ENCODE peak calls at places on chromosomes 12 and 14, in four cellular contexts. W is GM12878, U is IMR-90, A is K562. L is an unnamed sample.

GRCh38 chr14:88765130-88765529 is 27.6 kb downstream of the EML5 start:
- DNase-seq in W (no peak), U (peak; percentile 82), A (no peak), L (no peak)

GRCh38 chr12:26275313-26276257 is 80.2 kb downstream of the SSPN start:
- DNase-seq in A (no peak), U (no peak), W (no peak), L (no peak)

GRCh38 chr12:65670775-65671174 is 153.5 kb upstream of the HMGA2 start:
- DNase-seq in U (peak; percentile 65), W (no peak), A (no peak), L (no peak)

GRCh38 chr12:25852792-25853191 is 105.7 kb upstream of the RASSF8 start:
- DNase-seq in A (no peak), U (peak; percentile 95), W (no peak), L (no peak)

GRCh38 chr14:28264306-28264705 is 502.3 kb upstream of the FOXG1 start:
- DNase-seq in W (no peak), A (no peak), U (no peak), L (no peak)

GRCh38 chr12:124927325-124928094 is 13.1 kb upstream of the UBC start:
- DNase-seq in U (peak; percentile 79), W (peak; percentile 90), A (peak; percentile 84), L (peak; percentile 95)

GRCh38 chr14:93788557-93789365 is 476 bp upstream of the PRIMA1 start:
- DNase-seq in W (no peak), A (no peak), U (no peak), L (no peak)

GRCh38 chr12:132478845-132479244 is 11.1 kb upstream of the FBRSL1 start:
- DNase-seq in A (no peak), U (no peak), W (no peak), L (no peak)

GRCh38 chr12:125069616-125070015 is 4.4 kb downstream of the AACS start:
- DNase-seq in A (no peak), W (no peak), U (no peak), L (no peak)

GRCh38 chr14:71175491-71175890 is 268.2 kb downstream of the PCNX1 start:
- DNase-seq in A (no peak), W (no peak), U (no peak), L (no peak)

GRCh38 chr12:132373967-132374820 is 44.8 kb upstream of the GALNT9 start:
- DNase-seq in A (no peak), W (no peak), U (no peak), L (no peak)

GRCh38 chr12:122051231-122051876 is 27.2 kb upstream of the MLXIP start:
- DNase-seq in A (no peak), W (no peak), U (peak; percentile 44), L (peak; percentile 39)

GRCh38 chr12:53795927-53796326 is 44.1 kb upstream of the CISTR start:
- DNase-seq in W (no peak), A (no peak), U (no peak), L (no peak)

GRCh38 chr14:77638738-77639137 is 22.3 kb upstream of the SPTLC2 start:
- DNase-seq in A (no peak), U (peak; percentile 97), W (no peak), L (peak; percentile 52)

GRCh38 chr14:64196668-64197411 is 97.3 kb downstream of the ESR2 start:
- DNase-seq in A (no peak), U (peak; percentile 64), W (no peak), L (peak; percentile 22)

GRCh38 chr12:43099691-43100163 is 452.3 kb downstream of the ADAMTS20 start:
- DNase-seq in U (peak; percentile 1), A (no peak), W (no peak), L (no peak)

GRCh38 chr12:4564819-4565218 is 2.8 kb downstream of the DYRK4 start:
- DNase-seq in U (no peak), A (no peak), W (peak; percentile 20), L (no peak)

GRCh38 chr12:94799136-94799535 is 148.8 kb upstream of the TMCC3 start:
- DNase-seq in A (no peak), W (no peak), U (no peak), L (no peak)

GRCh38 chr12:50764116-50764860 is 387 bp downstream of the ATF1 start:
- DNase-seq in U (peak; percentile 23), A (peak; percentile 88), W (no peak), L (peak; percentile 53)

GRCh38 chr14:95514131-95515079 is 2.0 kb downstream of the SYNE3 start:
- DNase-seq in W (no peak), A (no peak), U (no peak), L (no peak)

GRCh38 chr14:87013583-87013982 is 979.4 kb downstream of the GALC start:
- DNase-seq in W (no peak), U (peak; percentile 88), A (no peak), L (no peak)

GRCh38 chr14:76918176-76918750 is 92.1 kb downstream of the LRRC74A start:
- DNase-seq in A (no peak), U (peak; percentile 90), W (no peak), L (peak; percentile 63)

DNA sequence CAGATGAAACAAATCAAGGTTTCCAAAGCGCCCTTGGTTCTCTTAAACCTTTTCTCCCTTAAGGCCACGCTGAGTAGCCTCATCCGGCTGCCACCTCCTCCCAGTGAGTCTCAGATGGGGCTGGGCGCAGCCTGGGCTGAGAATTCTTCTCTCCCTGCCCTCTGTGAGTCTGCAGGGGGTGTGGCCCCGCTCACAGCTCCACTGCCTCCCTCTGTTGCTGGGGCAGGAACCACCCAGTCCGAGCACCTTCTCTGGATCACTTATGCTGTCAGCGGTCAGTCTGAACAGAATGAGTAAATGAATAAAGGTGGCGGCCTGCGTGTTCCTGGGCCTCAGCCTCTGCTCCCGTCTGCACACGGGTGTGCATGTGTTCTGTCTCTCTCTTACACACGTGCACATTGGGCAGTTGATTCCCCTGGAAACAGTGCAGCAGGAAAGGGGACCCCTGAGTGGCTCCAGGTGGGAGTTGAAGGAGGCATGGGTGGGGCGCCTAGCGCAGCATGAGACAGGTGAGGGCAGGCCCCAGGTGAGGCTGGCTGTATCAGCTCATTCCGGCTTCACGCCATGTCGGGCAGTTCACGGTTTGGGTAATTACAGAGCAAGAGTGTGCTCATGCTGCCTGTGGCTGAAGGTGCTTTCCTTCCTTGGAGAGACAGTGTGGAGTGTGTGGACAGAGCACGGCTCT is 4.3 kb downstream of the PAPLN start:
- DNase-seq in U (no peak), A (no peak), W (no peak), L (no peak)
- H3K9ac ChIP-seq in U (no peak overlapping the region), A (no peak overlapping the region), W (no peak overlapping the region), L (no peak overlapping the region)

DNA sequence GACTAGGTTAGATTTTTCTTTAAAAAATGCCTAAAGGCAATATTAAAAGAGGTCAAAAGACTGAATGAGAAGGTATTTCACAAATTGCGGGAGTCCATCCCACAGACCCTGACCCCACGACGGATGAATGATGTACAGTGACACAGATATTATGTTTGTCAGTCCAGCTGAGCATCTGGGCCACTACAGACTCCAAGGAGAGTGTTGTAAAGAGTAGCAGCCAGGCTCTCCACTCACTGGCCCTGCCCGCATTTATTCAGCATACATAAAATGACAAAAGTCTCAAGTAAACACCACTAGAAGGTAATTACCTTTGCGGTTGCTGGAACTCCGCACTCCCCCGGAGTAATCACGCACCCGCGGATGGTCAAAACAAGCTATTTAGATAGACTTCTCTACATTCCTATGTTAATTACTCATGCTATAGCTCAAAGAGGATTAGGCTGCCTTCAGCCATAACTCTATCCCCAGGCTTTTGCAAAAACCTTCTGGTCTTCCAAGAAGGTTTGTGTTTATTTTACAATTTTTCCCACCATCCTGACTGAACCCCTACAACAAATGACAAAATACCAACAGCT is 18.8 kb upstream of the STRAP start:
- DNase-seq in U (peak; percentile 29), A (no peak), W (no peak), L (no peak)
- TF ChIP-seq FOS in U (no peak), A (no peak), W (no peak), L (no peak)

GRCh38 chr12:32777159-32777558 is 21.5 kb upstream of the YARS2 start:
- DNase-seq in A (no peak), U (no peak), W (no peak), L (no peak)

GRCh38 chr12:32777776-32778175 is 22.1 kb upstream of the YARS2 start:
- DNase-seq in W (no peak), A (no peak), U (no peak), L (no peak)

GRCh38 chr12:32776258-32776657 is 20.6 kb upstream of the YARS2 start:
- DNase-seq in U (no peak), A (no peak), W (no peak), L (no peak)

DNA sequence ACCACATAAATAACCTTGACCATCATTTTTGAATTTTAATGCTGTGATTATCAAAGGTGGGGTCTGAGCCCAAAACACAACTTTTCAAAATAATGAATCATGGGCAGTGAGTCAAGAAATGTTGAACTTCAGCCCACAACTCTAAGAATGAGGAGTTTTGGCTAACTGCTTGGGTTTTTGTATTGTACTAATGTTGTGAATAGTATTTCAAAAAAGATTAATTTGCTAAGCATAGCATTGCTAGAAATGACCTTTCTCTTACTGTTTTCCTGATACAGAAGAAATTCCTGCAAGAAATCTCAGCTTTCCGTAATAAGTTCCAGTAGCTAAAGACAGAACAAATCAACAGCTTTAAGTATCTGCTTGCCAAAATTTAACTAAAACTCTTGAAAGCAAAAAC is 24.4 kb upstream of the YARS2 start:
- DNase-seq in A (no peak), W (no peak), U (no peak), L (no peak)
- H3K9ac ChIP-seq in A (no peak overlapping the region), W (no peak overlapping the region), U (no peak overlapping the region), L (no peak overlapping the region)

GRCh38 chr14:50675597-50675996 is 7.5 kb upstream of the SAV1 start:
- DNase-seq in U (peak; percentile 29), W (no peak), A (no peak), L (no peak)

GRCh38 chr14:50676814-50677516 is 8.9 kb upstream of the SAV1 start:
- DNase-seq in U (no peak), A (no peak), W (no peak), L (no peak)

GRCh38 chr14:50679674-50680073 is 11.6 kb upstream of the SAV1 start:
- DNase-seq in W (no peak), A (no peak), U (no peak), L (no peak)

GRCh38 chr14:50678163-50678562 is 10.1 kb upstream of the SAV1 start:
- DNase-seq in U (no peak), W (no peak), A (no peak), L (no peak)

GRCh38 chr14:50677527-50678063 is 9.5 kb upstream of the SAV1 start:
- DNase-seq in W (peak; percentile 61), A (no peak), U (peak; percentile 67), L (peak; percentile 74)
- TF ChIP-seq FOS in W (no peak), A (no peak), U (peak; percentile 41), L (peak; percentile 71)

DNA sequence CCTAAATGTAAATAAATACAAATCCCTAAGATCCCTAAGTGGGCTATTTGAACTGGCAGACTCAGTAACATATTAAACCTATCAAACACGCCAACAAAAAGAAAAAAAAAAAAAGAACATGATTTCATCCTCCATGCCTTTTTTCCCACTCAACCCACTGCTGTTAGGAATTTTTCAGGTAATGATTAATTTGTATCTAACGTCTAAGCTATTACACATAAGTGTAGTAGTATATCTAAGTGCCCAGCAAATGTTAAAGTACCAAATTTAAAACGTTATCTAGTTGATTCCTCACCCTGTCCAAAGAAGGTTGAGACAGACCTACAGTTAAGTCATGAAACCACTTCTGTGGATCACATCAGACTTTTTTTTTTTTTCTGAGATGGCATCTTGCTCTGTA is 16.4 kb upstream of the ARID4A start:
- DNase-seq in W (no peak), U (no peak), A (no peak), L (peak; percentile 14)
- H3K9ac ChIP-seq in W (no peak overlapping the region), U (peak overlapping the region; percentile 28), A (peak overlapping the region; percentile 44), L (peak overlapping the region; percentile 51)

GRCh38 chr14:101020971-101021370 is 117.4 kb upstream of the RTL1 start:
- DNase-seq in A (no peak), W (no peak), U (no peak), L (no peak)
- TF ChIP-seq FOS in A (no peak), W (no peak), U (no peak), L (no peak)

L was measured in endothelial cell of umbilical vein.